ENCODE peak calls at places on chromosomes 2 and 18, in five cellular contexts. H, P, A, J and D are unnamed samples.
A peak's percentile ranks its signal among the peaks of the same experiment; 100 is the strongest.

GRCh38 chr2:72233211-72233610 is 85.5 kb upstream of the CYP26B1 start:
- DNase-seq in H (no peak), P (no peak), A (no peak), J (no peak), D (no peak)

GRCh38 chr2:98730053-98730850 is 680 bp downstream of the MGAT4A start:
- DNase-seq in H (no peak), P (peak; percentile 27), A (peak; percentile 59), J (peak; percentile 72), D (no peak)

GRCh38 chr2:58432491-58433166 is 191.5 kb upstream of the FANCL start:
- DNase-seq in H (no peak), P (no peak), A (no peak), J (no peak), D (no peak)

GRCh38 chr2:27093430-27094352 is 7.1 kb downstream of the KHK start:
- DNase-seq in H (no peak), P (no peak), A (no peak), J (no peak), D (no peak)

GRCh38 chr18:75293591-75293990 is 83.0 kb downstream of the TSHZ1 start:
- DNase-seq in H (no peak), P (no peak), A (no peak), J (no peak), D (peak; percentile 52)

GRCh38 chr2:19861771-19862170 is 40.0 kb downstream of the TTC32 start:
- DNase-seq in H (no peak), P (no peak), A (no peak), J (no peak), D (no peak)

GRCh38 chr2:54555318-54555837 is 99.3 kb downstream of the SPTBN1 start:
- DNase-seq in H (no peak), P (no peak), A (no peak), J (no peak), D (no peak)

GRCh38 chr18:23547806-23548205 is 38.5 kb downstream of the NPC1 start:
- DNase-seq in H (peak; percentile 19), P (no peak), A (peak; percentile 50), J (no peak), D (no peak)

GRCh38 chr2:23356711-23357110 is 28.3 kb upstream of the KLHL29 start:
- DNase-seq in H (no peak), P (no peak), A (no peak), J (no peak), D (no peak)

GRCh38 chr2:126825306-126825705 is 73.4 kb upstream of the TEX51 start:
- DNase-seq in H (no peak), P (no peak), A (no peak), J (no peak), D (no peak)

GRCh38 chr2:23385748-23386421 is 906 bp downstream of the KLHL29 start:
- DNase-seq in H (no peak), P (no peak), A (peak; percentile 20), J (peak; percentile 15), D (peak; percentile 86)

GRCh38 chr2:174122185-174122584 is 126.1 kb downstream of the OLA1 start:
- DNase-seq in H (no peak), P (no peak), A (no peak), J (no peak), D (no peak)

GRCh38 chr18:9362869-9363268 is 28.3 kb downstream of the TWSG1 start:
- DNase-seq in H (no peak), P (no peak), A (no peak), J (no peak), D (no peak)

GRCh38 chr18:50610349-50610748 is 50.5 kb downstream of the MAPK4 start:
- DNase-seq in H (no peak), P (no peak), A (no peak), J (no peak), D (no peak)

GRCh38 chr18:79964330-79965118 is at the start of gene HSBP1L1:
- DNase-seq in H (peak; percentile 48), P (no peak), A (peak; percentile 82), J (peak; percentile 65), D (no peak)

GRCh38 chr2:104140361-104140760 is 713.6 kb upstream of the POU3F3 start:
- DNase-seq in H (no peak), P (no peak), A (no peak), J (no peak), D (no peak)

GRCh38 chr2:10686176-10686575 is 3.6 kb downstream of the NOL10 start:
- DNase-seq in H (no peak), P (no peak), A (peak; percentile 32), J (no peak), D (no peak)

GRCh38 chr18:67519582-67519981 is 3.1 kb upstream of the DSEL start:
- DNase-seq in H (no peak), P (no peak), A (no peak), J (no peak), D (no peak)

GRCh38 chr18:46324556-46324955 is 220.4 kb downstream of the HAUS1 start:
- DNase-seq in H (peak; percentile 56), P (no peak), A (no peak), J (no peak), D (no peak)

GRCh38 chr2:128978155-128978707 is 659.6 kb upstream of the HS6ST1 start:
- DNase-seq in H (no peak), P (no peak), A (no peak), J (no peak), D (no peak)

GRCh38 chr2:22450831-22451230 is 934.1 kb upstream of the KLHL29 start:
- DNase-seq in H (no peak), P (no peak), A (no peak), J (no peak), D (no peak)

GRCh38 chr2:237739101-237739500 is 59.5 kb upstream of the RBM44 start:
- DNase-seq in H (no peak), P (no peak), A (peak; percentile 78), J (no peak), D (no peak)

GRCh38 chr2:46803551-46803885 is 112.1 kb downstream of the MCFD2 start:
- DNase-seq in H (no peak), P (no peak), A (no peak), J (no peak), D (peak; percentile 55)

GRCh38 chr2:46800625-46801024 is 115.0 kb downstream of the MCFD2 start:
- DNase-seq in H (no peak), P (no peak), A (no peak), J (no peak), D (no peak)

GRCh38 chr2:46802665-46803550 is 112.7 kb downstream of the MCFD2 start:
- DNase-seq in H (no peak), P (no peak), A (no peak), J (no peak), D (peak; percentile 80)

GRCh38 chr2:46800218-46800617 is 115.4 kb downstream of the MCFD2 start:
- DNase-seq in H (no peak), P (no peak), A (peak; percentile 70), J (no peak), D (no peak)

DNA sequence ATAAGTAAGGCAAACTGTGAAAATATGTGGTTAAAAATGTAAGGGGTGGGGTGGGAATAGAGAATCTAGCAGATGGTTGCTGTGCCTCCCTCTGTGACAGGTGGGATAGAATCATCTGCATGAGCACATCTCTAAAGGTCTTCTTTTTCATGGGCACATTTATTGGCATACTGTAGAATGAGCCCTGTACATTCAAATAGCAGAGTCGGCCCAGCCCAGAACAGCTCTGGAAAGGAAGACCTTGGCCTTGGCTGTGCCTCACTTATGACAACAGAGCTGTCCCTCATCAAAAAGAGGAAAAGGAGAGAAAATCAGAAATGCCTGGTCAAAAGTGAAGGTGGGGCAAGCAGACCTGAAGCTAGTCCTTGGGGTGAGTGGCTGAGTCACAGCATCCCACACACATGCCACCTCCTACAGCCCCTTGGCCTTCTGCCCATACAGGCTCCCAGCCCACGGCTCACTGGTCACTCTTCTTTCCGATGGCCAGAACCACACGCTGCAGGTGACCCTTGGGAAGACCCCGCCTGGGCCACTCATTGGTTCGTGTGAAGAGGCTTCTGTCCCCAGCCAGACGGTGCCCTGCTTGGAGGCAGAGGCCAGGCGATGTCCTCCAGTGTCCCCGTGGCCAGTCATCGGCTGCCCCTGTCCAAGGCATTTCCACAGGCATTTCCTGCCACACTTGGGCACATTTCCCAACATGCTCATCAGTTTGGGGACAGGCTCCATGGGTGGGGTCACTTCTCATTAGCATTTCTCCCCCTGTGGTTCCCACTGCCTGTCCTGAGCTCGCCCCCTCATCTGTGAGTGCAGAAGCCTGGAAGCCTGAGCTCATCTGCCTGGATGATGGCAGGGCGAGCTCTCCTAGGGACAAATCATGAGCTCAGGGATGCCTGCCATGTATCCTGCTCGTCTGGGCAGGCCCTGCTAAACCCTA is 113.6 kb downstream of the MCFD2 start:
- DNase-seq in H (no peak), P (no peak), A (peak; percentile 74), J (no peak), D (no peak)
- TF ChIP-seq POLR2A in H (no peak), P (no peak), A (no peak), J (no peak), D (no peak)

GRCh38 chr2:176081993-176082884 is 1.5 kb downstream of the EVX2 start:
- DNase-seq in H (no peak), P (no peak), A (no peak), J (no peak), D (peak; percentile 84)

GRCh38 chr2:176082885-176083731 is 654 bp downstream of the EVX2 start:
- DNase-seq in H (no peak), P (no peak), A (no peak), J (no peak), D (peak; percentile 86)

GRCh38 chr2:176084629-176085119 is 912 bp upstream of the EVX2 start:
- DNase-seq in H (no peak), P (no peak), A (no peak), J (no peak), D (no peak)

GRCh38 chr2:176085120-176085788 is 1.5 kb upstream of the EVX2 start:
- DNase-seq in H (no peak), P (no peak), A (no peak), J (no peak), D (no peak)

DNA sequence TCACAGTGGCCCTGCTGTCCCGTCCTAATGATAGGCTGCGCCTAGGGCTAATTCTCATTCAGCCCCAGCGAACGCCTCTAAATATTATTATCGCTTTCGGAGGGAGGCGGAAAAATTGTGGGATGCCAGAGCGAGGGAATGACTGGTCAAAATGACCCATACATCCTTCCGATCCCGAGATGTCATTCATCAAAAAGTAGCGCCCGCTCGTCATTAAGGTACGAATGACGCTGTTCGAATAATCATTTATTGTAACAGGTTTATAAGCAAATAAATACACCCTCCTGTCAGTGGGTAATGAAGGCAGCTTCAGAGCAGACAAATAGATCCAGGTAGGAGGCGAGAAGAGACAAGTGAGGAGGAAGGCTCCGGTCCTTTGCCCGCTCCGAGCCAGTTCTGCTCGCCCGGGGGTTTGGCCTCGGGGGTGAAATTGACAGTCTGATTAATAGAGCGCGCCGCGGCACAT is at the start of gene EVX2:
- DNase-seq in H (no peak), P (no peak), A (no peak), J (no peak), D (no peak)
- H3K27me3 ChIP-seq in H (no peaks in the 10 kb centered on the region), P (peaks cover 24% of the 10 kb centered on the region), A (peaks cover 97% of the 10 kb centered on the region), J (no peaks in the 10 kb centered on the region), D (peaks cover 9% of the 10 kb centered on the region)

GRCh38 chr2:121736462-121737336 is at the start of gene NIFK:
- DNase-seq in H (peak; percentile 93), P (peak; percentile 99), A (peak; percentile 99), J (peak; percentile 99), D (peak; percentile 99)
- TF ChIP-seq POLR2A in H (peak; percentile 47), P (no peak), A (peak; percentile 68), J (peak; percentile 52), D (peak; percentile 19)

GRCh38 chr2:44948565-44949328 is 7.2 kb downstream of the SIX3 start:
- DNase-seq in H (no peak), P (no peak), A (no peak), J (no peak), D (no peak)
- H3K27me3 ChIP-seq in H (no peaks in the 10 kb centered on the region), P (no peaks in the 10 kb centered on the region), A (peaks cover 58% of the 10 kb centered on the region), J (no peaks in the 10 kb centered on the region), D (peaks cover 10% of the 10 kb centered on the region)